ENCODE peak calls at places on chromosomes 7 and 10, in ten cellular contexts. L is tibial nerve, R is ovary, T is lung, E is transverse colon, O is Peyer's patch, D is IMR-90, G is left ventricle myocardium inferior, X is heart left ventricle, M is Panc1. F is an unnamed sample.

GRCh38 chr7:131544449-131545425 is 11.7 kb downstream of the PODXL start:
- DNase-seq in X (no peak), M (no peak), T (no peak), G (no peak), O (no peak), L (no peak), R (no peak), D (peak; percentile 35), E (no peak), F (peak; percentile 40)

GRCh38 chr10:68212721-68213352 is 19.1 kb downstream of the ATOH7 start:
- DNase-seq in T (no peak), M (no peak), G (no peak), L (no peak), R (no peak), O (no peak), D (peak; percentile 67), E (no peak), X (no peak), F (peak; percentile 67)

GRCh38 chr10:47299989-47300931 is at the start of gene GDF10:
- DNase-seq in R (no peak), D (no peak), G (no peak), T (no peak), X (no peak), E (no peak), M (no peak), O (no peak), L (no peak), F (no peak)

GRCh38 chr10:44195120-44196007 is 189.5 kb downstream of the CXCL12 start:
- DNase-seq in E (peak; percentile 47), D (peak; percentile 94), L (peak; percentile 57), O (no peak), X (peak; percentile 74), G (peak; percentile 46), R (peak; percentile 42), T (no peak), M (no peak), F (no peak)

GRCh38 chr10:61464461-61465215 is 11.5 kb upstream of the TMEM26 start:
- DNase-seq in X (no peak), O (no peak), G (no peak), M (no peak), R (no peak), L (no peak), T (no peak), E (no peak), D (peak; percentile 88), F (no peak)

GRCh38 chr10:29186221-29186620 is 102.6 kb upstream of the LYZL1 start:
- DNase-seq in M (no peak), E (no peak), R (no peak), T (no peak), O (no peak), D (no peak), G (no peak), X (no peak), L (no peak), F (no peak)

GRCh38 chr7:66211429-66211828 is 6.3 kb downstream of the TPST1 start:
- DNase-seq in M (no peak), E (no peak), X (no peak), L (no peak), R (no peak), D (peak; percentile 87), T (no peak), O (no peak), G (no peak), F (no peak)

GRCh38 chr7:86833360-86833759 is 189.7 kb downstream of the GRM3 start:
- DNase-seq in L (no peak), R (no peak), G (no peak), X (no peak), D (no peak), T (peak; percentile 48), M (no peak), O (no peak), E (no peak), F (no peak)

GRCh38 chr7:54877683-54878082 is 118.7 kb upstream of the SEC61G start:
- DNase-seq in X (no peak), E (no peak), D (no peak), M (peak; percentile 22), R (no peak), L (no peak), G (no peak), O (no peak), T (no peak), F (no peak)

GRCh38 chr10:133238066-133238804 is 580 bp downstream of the VENTX start:
- DNase-seq in G (no peak), L (no peak), X (no peak), R (no peak), O (no peak), E (no peak), D (no peak), M (no peak), T (no peak), F (no peak)

GRCh38 chr10:133235265-133235664 is 2.4 kb upstream of the VENTX start:
- DNase-seq in D (no peak), E (no peak), X (no peak), G (no peak), R (no peak), M (no peak), L (no peak), O (no peak), T (no peak), F (no peak)

GRCh38 chr10:133235891-133236321 is 1.7 kb upstream of the VENTX start:
- DNase-seq in M (no peak), L (no peak), E (no peak), G (no peak), X (no peak), O (no peak), D (no peak), T (no peak), R (no peak), F (no peak)

GRCh38 chr10:133237241-133238065 is at the start of gene VENTX:
- DNase-seq in M (no peak), X (no peak), O (no peak), D (no peak), R (no peak), E (no peak), L (no peak), T (no peak), G (no peak), F (no peak)

GRCh38 chr10:133236411-133237240 is 1.0 kb upstream of the VENTX start:
- DNase-seq in E (no peak), G (no peak), D (no peak), R (no peak), M (no peak), T (no peak), L (no peak), X (no peak), O (no peak), F (no peak)
- H3K4me1 ChIP-seq in E (peaks cover 35% of the 10 kb centered on the region), G (peaks cover 20% of the 10 kb centered on the region), D (peaks cover 5% of the 10 kb centered on the region), R (no peaks in the 10 kb centered on the region), M (no peaks in the 10 kb centered on the region), T (peaks cover 17% of the 10 kb centered on the region), L (peaks cover 24% of the 10 kb centered on the region), X (no peaks in the 10 kb centered on the region), O (no peaks in the 10 kb centered on the region), F (no peaks in the 10 kb centered on the region)

GRCh38 chr10:88114368-88114767 is 250.9 kb downstream of the PTEN start:
- DNase-seq in G (peak; percentile 24), E (peak; percentile 29), M (peak; percentile 42), T (peak; percentile 45), X (peak; percentile 56), O (peak; percentile 52), L (no peak), D (peak; percentile 25), R (no peak), F (peak; percentile 90)
- TF ChIP-seq CTCF in G (peak; percentile 79), E (peak; percentile 22), M (peak; percentile 79), T (peak; percentile 35), X (peak; percentile 71), O (peak; percentile 14), L (peak; percentile 6), D (peak; percentile 34), R (no peak), F (peak; percentile 89)

GRCh38 chr10:124626759-124627380 is 117.3 kb downstream of the FAM53B start:
- DNase-seq in O (peak; percentile 79), D (no peak), M (no peak), G (no peak), E (peak; percentile 83), L (no peak), T (peak; percentile 49), R (no peak), X (no peak), F (no peak)
- H3K4me1 ChIP-seq in O (peaks cover 5% of the 10 kb centered on the region), D (no peaks in the 10 kb centered on the region), M (peaks cover 5% of the 10 kb centered on the region), G (peaks cover 100% of the 10 kb centered on the region), E (peaks cover 36% of the 10 kb centered on the region), L (peaks cover 84% of the 10 kb centered on the region), T (peaks cover 35% of the 10 kb centered on the region), R (peaks cover 30% of the 10 kb centered on the region), X (peaks cover 69% of the 10 kb centered on the region), F (peaks cover 21% of the 10 kb centered on the region)

GRCh38 chr7:144513332-144513731 is 109.8 kb upstream of the NOBOX start:
- DNase-seq in T (no peak), D (no peak), G (no peak), O (no peak), R (no peak), E (no peak), M (peak; percentile 13), L (no peak), X (no peak), F (no peak)
- TF ChIP-seq CTCF in T (no peak), D (no peak), G (peak; percentile 61), O (no peak), R (no peak), E (peak; percentile 11), M (no peak), L (no peak), X (no peak), F (no peak)

DNA sequence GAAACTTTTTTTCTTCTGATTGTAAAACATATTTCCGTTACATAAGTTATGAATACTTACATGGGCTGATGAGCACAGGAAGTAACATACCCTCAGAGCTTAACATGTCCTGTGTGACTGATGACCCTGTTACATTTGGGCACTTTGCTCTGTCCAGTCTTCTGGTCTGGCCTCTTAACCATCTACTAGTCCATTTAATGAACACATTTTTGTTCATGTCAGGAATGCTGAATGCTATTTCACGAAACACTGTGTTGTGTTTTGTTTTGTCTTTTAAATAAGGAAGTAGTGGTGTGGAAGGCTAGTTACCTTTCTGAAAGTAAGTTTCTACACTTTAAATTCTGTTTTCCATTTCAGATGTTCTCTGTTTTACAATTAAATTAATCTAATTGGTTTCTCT is 77.7 kb downstream of the RBM33 start:
- DNase-seq in R (no peak), D (no peak), T (no peak), M (no peak), X (no peak), G (no peak), O (no peak), E (no peak), L (no peak), F (peak; percentile 68)
- H3K4me1 ChIP-seq in R (no peaks in the 10 kb centered on the region), D (peaks cover 4% of the 10 kb centered on the region), T (peaks cover under 1% of the 10 kb centered on the region), M (no peaks in the 10 kb centered on the region), X (peaks cover 3% of the 10 kb centered on the region), G (peaks cover 42% of the 10 kb centered on the region), O (no peaks in the 10 kb centered on the region), E (no peaks in the 10 kb centered on the region), L (no peaks in the 10 kb centered on the region), F (peaks cover 100% of the 10 kb centered on the region)

F was measured in OCI-LY7.